ENCODE peak calls at places on chromosomes 2 and 18, in five cellular contexts. One of them, this sample, is unnamed.

GRCh38 chr2:172086349-172087190 is 1.3 kb downstream of the DLX1 start:
- DNase-seq in activated T-cell treated with anti-CD3 and anti-CD28 coated beads for 4 hours: no peak
- DNase-seq in KG1: no peak
- DNase-seq in HFF-Myc: no peak
- DNase-seq in small intestine: peak; percentile 51
- DNase-seq in this sample: no peak

GRCh38 chr2:205692095-205692494 is 9.8 kb downstream of the NRP2 start:
- DNase-seq in activated T-cell treated with anti-CD3 and anti-CD28 coated beads for 4 hours: no peak
- DNase-seq in KG1: no peak
- DNase-seq in HFF-Myc: no peak
- DNase-seq in small intestine: no peak
- DNase-seq in this sample: no peak

GRCh38 chr2:11649093-11649492 is 20.9 kb downstream of the NTSR2 start:
- DNase-seq in activated T-cell treated with anti-CD3 and anti-CD28 coated beads for 4 hours: no peak
- DNase-seq in KG1: no peak
- DNase-seq in HFF-Myc: no peak
- DNase-seq in small intestine: no peak
- DNase-seq in this sample: no peak

GRCh38 chr2:232568161-232568560 is 17.7 kb downstream of the EIF4E2 start:
- DNase-seq in activated T-cell treated with anti-CD3 and anti-CD28 coated beads for 4 hours: no peak
- DNase-seq in KG1: no peak
- DNase-seq in HFF-Myc: peak; percentile 78
- DNase-seq in small intestine: peak; percentile 28
- DNase-seq in this sample: no peak

GRCh38 chr2:99662761-99663341 is 173.0 kb upstream of the REV1 start:
- DNase-seq in activated T-cell treated with anti-CD3 and anti-CD28 coated beads for 4 hours: no peak
- DNase-seq in KG1: no peak
- DNase-seq in HFF-Myc: peak; percentile 89
- DNase-seq in small intestine: no peak
- DNase-seq in this sample: no peak

GRCh38 chr2:206004004-206004693 is 81.8 kb downstream of the INO80D start:
- DNase-seq in activated T-cell treated with anti-CD3 and anti-CD28 coated beads for 4 hours: no peak
- DNase-seq in KG1: no peak
- DNase-seq in HFF-Myc: peak; percentile 12
- DNase-seq in small intestine: peak; percentile 60
- DNase-seq in this sample: no peak

GRCh38 chr2:27522400-27522945 is 25.8 kb downstream of the GCKR start:
- DNase-seq in activated T-cell treated with anti-CD3 and anti-CD28 coated beads for 4 hours: no peak
- DNase-seq in KG1: no peak
- DNase-seq in HFF-Myc: no peak
- DNase-seq in small intestine: peak; percentile 10
- DNase-seq in this sample: no peak

GRCh38 chr18:21439453-21439852 is 161.1 kb downstream of the ESCO1 start:
- DNase-seq in activated T-cell treated with anti-CD3 and anti-CD28 coated beads for 4 hours: no peak
- DNase-seq in KG1: no peak
- DNase-seq in HFF-Myc: peak; percentile 48
- DNase-seq in small intestine: peak; percentile 52
- DNase-seq in this sample: no peak

GRCh38 chr2:23585218-23585945 is 200.4 kb downstream of the KLHL29 start:
- DNase-seq in activated T-cell treated with anti-CD3 and anti-CD28 coated beads for 4 hours: no peak
- DNase-seq in KG1: no peak
- DNase-seq in HFF-Myc: no peak
- DNase-seq in small intestine: no peak
- DNase-seq in this sample: no peak

GRCh38 chr2:45315881-45316280 is 295.2 kb downstream of the SRBD1 start:
- DNase-seq in activated T-cell treated with anti-CD3 and anti-CD28 coated beads for 4 hours: no peak
- DNase-seq in KG1: no peak
- DNase-seq in HFF-Myc: no peak
- DNase-seq in small intestine: no peak
- DNase-seq in this sample: no peak

GRCh38 chr2:64730551-64731305 is 77.0 kb upstream of the SERTAD2 start:
- DNase-seq in activated T-cell treated with anti-CD3 and anti-CD28 coated beads for 4 hours: no peak
- DNase-seq in KG1: no peak
- DNase-seq in HFF-Myc: peak; percentile 70
- DNase-seq in small intestine: peak; percentile 62
- DNase-seq in this sample: peak; percentile 82

GRCh38 chr2:224937887-224938286 is 104.4 kb downstream of the DOCK10 start:
- DNase-seq in activated T-cell treated with anti-CD3 and anti-CD28 coated beads for 4 hours: no peak
- DNase-seq in KG1: no peak
- DNase-seq in HFF-Myc: no peak
- DNase-seq in small intestine: no peak
- DNase-seq in this sample: no peak

GRCh38 chr2:237669129-237669627 is 41.8 kb downstream of the LRRFIP1 start:
- DNase-seq in activated T-cell treated with anti-CD3 and anti-CD28 coated beads for 4 hours: no peak
- DNase-seq in KG1: no peak
- DNase-seq in HFF-Myc: no peak
- DNase-seq in small intestine: no peak
- DNase-seq in this sample: no peak